ENCODE peak calls at places on chromosomes 7 and 10, in four cellular contexts. V is left lung, B is cardiac septum, L is SHP77. Y is an unnamed sample.

GRCh38 chr10:99930731-99931550 is 78.8 kb downstream of the DNMBP start:
- DNase-seq in L (no peak), V (peak), B (no peak), Y (no peak)

GRCh38 chr10:78960316-78960800 is 108.4 kb upstream of the ZMIZ1 start:
- DNase-seq in L (no peak), V (peak), B (no peak), Y (no peak)

GRCh38 chr7:123734498-123734897 is 14.3 kb downstream of the WASL start:
- DNase-seq in L (no peak), B (no peak), V (no peak), Y (no peak)

GRCh38 chr7:92255308-92255707 is 9.5 kb downstream of the ANKIB1 start:
- DNase-seq in V (no peak), B (no peak), L (no peak), Y (no peak)

GRCh38 chr7:122846591-122846990 is 39.7 kb downstream of the CADPS2 start:
- DNase-seq in B (no peak), V (no peak), L (no peak), Y (no peak)

GRCh38 chr10:59363446-59363958 is 1.2 kb upstream of the FAM13C start:
- DNase-seq in L (no peak), V (no peak), B (no peak), Y (no peak)

GRCh38 chr7:115707236-115707635 is 323.3 kb downstream of the TFEC start:
- DNase-seq in B (no peak), L (peak), V (no peak), Y (no peak)

GRCh38 chr7:95478139-95479037 is 7.4 kb upstream of the ASB4 start:
- DNase-seq in L (peak), B (no peak), V (no peak), Y (no peak)

GRCh38 chr7:139861794-139862193 is 32.7 kb downstream of the TBXAS1 start:
- DNase-seq in B (no peak), L (no peak), V (no peak), Y (no peak)